ENCODE peak calls at places on chromosomes 5 and 9, in eight cellular contexts. C is heart left ventricle, Y is DND-41, B is heart right ventricle, S is HFF-Myc, Q is fibroblast of pulmonary artery, X is GM20000, J is PC-3. H is an unnamed sample.

GRCh38 chr9:113997610-113998009 is 80.5 kb downstream of the AMBP start:
- DNase-seq in C (no peak), Y (no peak), B (peak), S (no peak), Q (no peak), X (no peak), J (no peak), H (no peak)

GRCh38 chr5:64693636-64694035 is 3.3 kb downstream of the SHISAL2B start:
- DNase-seq in C (no peak), Y (no peak), B (no peak), S (no peak), Q (no peak), X (no peak), J (peak), H (no peak)

GRCh38 chr9:35035851-35036701 is 36.3 kb downstream of the VCP start:
- DNase-seq in C (peak), Y (no peak), B (peak), S (peak), Q (peak), X (peak), J (no peak), H (no peak)

GRCh38 chr5:179731791-179732411 is 721 bp upstream of the MAML1 start:
- DNase-seq in C (peak), Y (peak), B (peak), S (peak), Q (peak), X (peak), J (peak), H (peak)

GRCh38 chr5:17378346-17378984 is 119.6 kb upstream of the TAF11L2 start:
- DNase-seq in C (no peak), Y (no peak), B (no peak), S (no peak), Q (peak), X (no peak), J (peak), H (no peak)

GRCh38 chr5:108655750-108656450 is 91.8 kb upstream of the FER start:
- DNase-seq in C (no peak), Y (no peak), B (no peak), S (no peak), Q (peak), X (no peak), J (peak), H (no peak)

GRCh38 chr5:80976985-80977384 is 16.8 kb downstream of the RASGRF2 start:
- DNase-seq in C (no peak), Y (no peak), B (no peak), S (no peak), Q (no peak), X (no peak), J (peak), H (no peak)

GRCh38 chr9:99172129-99173091 is 49.3 kb downstream of the ALG2 start:
- DNase-seq in C (no peak), Y (no peak), B (no peak), S (no peak), Q (no peak), X (no peak), J (no peak), H (peak)

GRCh38 chr9:95044731-95045508 is 272.6 kb downstream of the FANCC start:
- DNase-seq in C (peak), Y (no peak), B (no peak), S (no peak), Q (no peak), X (no peak), J (no peak), H (peak)

GRCh38 chr5:107736608-107737007 is 65.9 kb upstream of the EFNA5 start:
- DNase-seq in C (no peak), Y (no peak), B (no peak), S (no peak), Q (no peak), X (no peak), J (no peak), H (no peak)

GRCh38 chr9:110942522-110942921 is 95.7 kb downstream of the LPAR1 start:
- DNase-seq in C (no peak), Y (no peak), B (no peak), S (no peak), Q (peak), X (no peak), J (peak), H (no peak)

GRCh38 chr5:72602696-72603685 is 95.8 kb upstream of the ZNF366 start:
- DNase-seq in C (no peak), Y (no peak), B (no peak), S (no peak), Q (no peak), X (no peak), J (no peak), H (no peak)

DNA sequence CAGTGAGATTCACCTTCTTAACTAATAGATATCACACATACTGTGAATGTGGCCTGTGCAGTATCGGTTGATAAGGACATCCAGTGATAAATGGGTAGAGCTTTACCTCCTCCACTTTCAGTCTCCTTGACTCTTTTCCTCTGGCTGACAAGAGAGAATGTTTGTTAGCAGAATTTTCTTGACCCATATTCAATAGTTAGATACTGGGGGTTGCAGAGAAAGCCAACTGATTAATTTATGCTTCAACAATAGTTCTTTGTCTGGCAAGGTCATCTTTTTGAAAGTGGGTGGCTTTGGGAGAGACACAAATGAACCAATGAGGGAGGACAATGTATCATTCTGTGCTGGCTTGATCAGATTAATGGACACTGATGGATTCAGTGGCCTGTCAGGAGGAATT is 30.3 kb downstream of the TTC23L start:
- DNase-seq in C (no peak), Y (no peak), B (no peak), S (no peak), Q (no peak), X (no peak), J (no peak), H (no peak)
- TF ChIP-seq CTCF in C (no peak), Y (no peak), B (no peak), S (no peak), Q (no peak), X (no peak), J (no peak), H (no peak)

DNA sequence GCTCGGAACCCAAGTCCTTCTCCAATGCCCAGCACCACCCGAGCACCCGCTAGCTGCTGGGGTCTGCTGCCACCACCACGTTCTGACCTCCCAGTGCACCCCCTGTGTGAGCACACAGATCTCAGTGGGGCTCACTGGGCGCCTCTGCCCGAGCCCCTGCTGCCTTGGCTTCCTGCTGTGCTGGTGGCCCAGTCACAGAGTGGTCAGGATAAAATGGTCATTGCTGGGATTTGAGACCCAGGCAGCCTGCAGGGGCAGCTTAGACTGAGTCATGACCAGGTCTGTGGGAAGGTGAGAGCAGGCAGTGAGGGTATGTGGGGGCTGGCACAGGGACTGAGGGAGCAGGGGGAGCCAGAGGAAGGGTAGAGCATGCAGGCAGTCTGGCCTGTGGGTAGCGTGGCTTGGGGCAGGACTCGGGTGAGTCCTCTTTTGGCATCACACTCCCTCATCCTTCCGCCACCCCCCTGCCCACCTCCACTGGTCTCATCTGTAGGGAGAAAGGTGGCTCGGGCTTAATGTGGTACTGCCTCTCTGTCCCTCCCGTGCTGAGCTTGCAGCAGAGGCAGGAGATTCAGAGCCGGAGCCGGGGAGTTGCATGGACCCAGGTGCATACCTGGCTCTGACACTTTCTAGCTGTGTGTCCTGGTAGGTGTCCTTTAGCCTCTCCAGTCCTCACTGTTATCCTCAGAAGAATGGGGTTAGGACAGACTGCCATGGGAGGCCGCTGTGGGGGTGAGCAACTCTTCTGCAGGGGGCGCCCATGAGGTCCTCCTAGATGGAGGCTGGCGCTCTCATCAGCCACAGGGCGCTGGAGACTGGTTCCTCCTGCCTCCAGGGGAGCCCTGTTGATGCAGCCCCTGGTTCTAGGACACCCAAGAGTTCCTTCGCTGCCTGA is 32.1 kb downstream of the USP20 start:
- DNase-seq in C (no peak), Y (peak), B (no peak), S (no peak), Q (no peak), X (no peak), J (no peak), H (no peak)
- TF ChIP-seq CTCF in C (no peak), Y (peak), B (no peak), S (no peak), Q (no peak), X (no peak), J (peak), H (no peak)

GRCh38 chr5:10977011-10977410 is 216.0 kb upstream of the DAP start:
- DNase-seq in C (no peak), Y (no peak), B (no peak), S (no peak), Q (no peak), X (no peak), J (no peak), H (no peak)
- TF ChIP-seq CTCF in C (no peak), Y (no peak), B (no peak), S (no peak), Q (no peak), X (no peak), J (no peak), H (no peak)

GRCh38 chr5:132753135-132753987 is 6.1 kb downstream of the CCNI2 start:
- DNase-seq in C (no peak), Y (peak), B (no peak), S (no peak), Q (no peak), X (no peak), J (no peak), H (peak)
- TF ChIP-seq CTCF in C (no peak), Y (peak), B (peak), S (no peak), Q (no peak), X (no peak), J (no peak), H (peak)

GRCh38 chr9:116749176-116749575 is 62.1 kb downstream of the TRIM32 start:
- DNase-seq in C (no peak), Y (no peak), B (no peak), S (no peak), Q (no peak), X (no peak), J (no peak), H (no peak)
- TF ChIP-seq CTCF in C (no peak), Y (no peak), B (no peak), S (no peak), Q (no peak), X (no peak), J (no peak), H (no peak)

GRCh38 chr9:16266648-16267276 is 603.7 kb downstream of the BNC2 start:
- DNase-seq in C (no peak), Y (peak), B (no peak), S (no peak), Q (peak), X (no peak), J (peak), H (no peak)
- TF ChIP-seq CTCF in C (peak), Y (peak), B (peak), S (peak), Q (peak), X (peak), J (peak), H (no peak)

GRCh38 chr9:135591491-135592330 is 30.2 kb downstream of the PAEP start:
- DNase-seq in C (no peak), Y (no peak), B (no peak), S (no peak), Q (no peak), X (peak), J (no peak), H (no peak)
- TF ChIP-seq CTCF in C (no peak), Y (no peak), B (no peak), S (no peak), Q (no peak), X (no peak), J (no peak), H (no peak)

DNA sequence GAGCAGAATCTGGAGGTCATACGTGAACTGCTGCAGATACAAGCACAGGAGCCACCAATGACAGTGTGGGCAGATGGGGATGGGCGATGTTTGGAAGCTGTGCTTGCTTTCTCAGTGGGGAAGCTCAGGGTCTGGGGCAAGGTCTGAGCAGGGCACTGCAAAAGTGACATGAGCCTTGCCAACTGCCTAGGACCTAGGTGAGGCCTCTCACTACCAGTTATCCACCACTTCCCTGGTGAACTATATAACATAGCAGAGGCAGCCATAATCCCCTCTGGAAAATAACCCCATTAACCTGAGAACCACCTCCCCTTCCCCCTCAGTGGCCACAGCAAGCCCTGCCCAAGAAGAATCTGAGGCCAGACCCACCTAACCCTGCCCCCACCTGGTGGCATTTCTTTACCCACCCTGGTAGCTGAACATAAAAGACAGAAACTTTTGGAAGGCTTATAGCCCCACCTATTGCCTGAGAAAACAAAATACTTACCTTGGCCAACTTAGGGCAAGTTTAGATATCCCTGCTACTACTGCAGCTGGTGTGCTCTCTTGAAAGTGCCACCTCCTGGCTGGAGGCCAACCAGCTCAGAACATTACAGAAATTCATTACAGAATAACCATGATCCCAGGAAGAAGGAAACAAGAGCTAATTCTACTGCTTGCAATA is 18.8 kb upstream of the SPEF2 start:
- DNase-seq in C (no peak), Y (no peak), B (no peak), S (no peak), Q (no peak), X (no peak), J (peak), H (no peak)
- TF ChIP-seq CTCF in C (no peak), Y (peak), B (no peak), S (no peak), Q (no peak), X (no peak), J (peak), H (peak)

GRCh38 chr9:134637696-134638502 is 3.7 kb upstream of the COL5A1 start:
- DNase-seq in C (peak), Y (no peak), B (no peak), S (no peak), Q (peak), X (no peak), J (no peak), H (no peak)

GRCh38 chr9:134638503-134639090 is 3.0 kb upstream of the COL5A1 start:
- DNase-seq in C (no peak), Y (no peak), B (no peak), S (no peak), Q (no peak), X (no peak), J (no peak), H (no peak)

GRCh38 chr9:134635431-134636141 is 6.0 kb upstream of the COL5A1 start:
- DNase-seq in C (peak), Y (no peak), B (no peak), S (no peak), Q (no peak), X (no peak), J (no peak), H (no peak)

GRCh38 chr9:134636142-134636507 is 5.5 kb upstream of the COL5A1 start:
- DNase-seq in C (peak), Y (no peak), B (no peak), S (no peak), Q (no peak), X (no peak), J (no peak), H (no peak)

GRCh38 chr9:134637241-134637640 is 4.4 kb upstream of the COL5A1 start:
- DNase-seq in C (peak), Y (no peak), B (no peak), S (no peak), Q (no peak), X (no peak), J (no peak), H (no peak)
- TF ChIP-seq CTCF in C (no peak), Y (no peak), B (no peak), S (no peak), Q (no peak), X (no peak), J (no peak), H (no peak)

H was measured in Caco-2.